ENCODE peak calls at places on chromosome 22, in five cellular contexts. U, A, K, W and L are unnamed samples.

GRCh38 chr22:39598017-39598965 is 27.7 kb downstream of the CACNA1I start:
- DNase-seq in U (no peak), A (no peak), K (peak), W (peak), L (peak)

GRCh38 chr22:37474447-37475090 is 11.6 kb downstream of the MFNG start:
- DNase-seq in U (no peak), A (no peak), K (no peak), W (no peak), L (no peak)

GRCh38 chr22:22698263-22698750 is 53.9 kb downstream of the GGTLC2 start:
- DNase-seq in U (no peak), A (no peak), K (no peak), W (no peak), L (no peak)

GRCh38 chr22:32044913-32045312 is 1.9 kb downstream of the SLC5A1 start:
- DNase-seq in U (no peak), A (no peak), K (no peak), W (no peak), L (no peak)

GRCh38 chr22:40572976-40573375 is 63.5 kb downstream of the MRTFA start:
- DNase-seq in U (no peak), A (no peak), K (no peak), W (no peak), L (no peak)

GRCh38 chr22:27438271-27438980 is 363.1 kb downstream of the MN1 start:
- DNase-seq in U (no peak), A (peak), K (peak), W (no peak), L (no peak)

GRCh38 chr22:29456211-29456671 is 17.9 kb downstream of the RFPL1 start:
- DNase-seq in U (no peak), A (no peak), K (no peak), W (peak), L (no peak)

GRCh38 chr22:50173221-50173982 is 2.9 kb downstream of the PANX2 start:
- DNase-seq in U (no peak), A (no peak), K (no peak), W (no peak), L (no peak)

GRCh38 chr22:20174785-20175596 is 24.1 kb upstream of the CCDC188 start:
- DNase-seq in U (no peak), A (no peak), K (no peak), W (no peak), L (no peak)

GRCh38 chr22:39940757-39941305 is 19.4 kb upstream of the TMA7B start:
- DNase-seq in U (no peak), A (no peak), K (no peak), W (peak), L (no peak)

GRCh38 chr22:44663256-44663999 is 38.6 kb upstream of the PRR5 start:
- DNase-seq in U (no peak), A (no peak), K (no peak), W (no peak), L (no peak)

GRCh38 chr22:46758867-46759290 is 3.6 kb upstream of the TBC1D22A start:
- DNase-seq in U (peak), A (no peak), K (peak), W (peak), L (peak)

GRCh38 chr22:44802071-44802700 is 49.8 kb downstream of the ARHGAP8 start:
- DNase-seq in U (no peak), A (no peak), K (no peak), W (no peak), L (no peak)

GRCh38 chr22:22865311-22866072 is 22.1 kb upstream of the IGLL5 start:
- DNase-seq in U (no peak), A (no peak), K (no peak), W (no peak), L (no peak)

GRCh38 chr22:24190159-24190540 is 8.9 kb downstream of the SUSD2 start:
- DNase-seq in U (no peak), A (no peak), K (no peak), W (no peak), L (no peak)

GRCh38 chr22:31738566-31738965 is 11.4 kb downstream of the PRR14L start:
- DNase-seq in U (no peak), A (no peak), K (no peak), W (no peak), L (no peak)

GRCh38 chr22:30252411-30253204 is 6.0 kb upstream of the LIF start:
- DNase-seq in U (no peak), A (no peak), K (peak), W (peak), L (no peak)

GRCh38 chr22:36404436-36404835 is 16.7 kb upstream of the MYH9 start:
- DNase-seq in U (no peak), A (no peak), K (no peak), W (no peak), L (no peak)